ENCODE peak calls at places on chromosome 1, in seven cellular contexts. L is fibroblast of the aortic adventitia, Z is psoas muscle, Y is AG09309, N is lung, D is AG04449, J is mammary epithelial cell. W is an unnamed sample.

GRCh38 chr1:228875741-228876140 is 140.5 kb downstream of the RHOU start:
- DNase-seq in L (no peak), Z (no peak), Y (no peak), N (peak), J (no peak), D (no peak), W (no peak)

GRCh38 chr1:36710008-36710407 is 227.3 kb upstream of the CSF3R start:
- DNase-seq in L (no peak), D (no peak), N (no peak), J (no peak), Y (no peak), Z (no peak), W (no peak)

GRCh38 chr1:172429324-172430127 is 9.0 kb downstream of the C1orf105 start:
- DNase-seq in N (no peak), J (peak), Y (peak), L (peak), D (no peak), Z (no peak), W (no peak)

GRCh38 chr1:46166521-46167462 is 8.1 kb upstream of the TSPAN1 start:
- DNase-seq in J (no peak), L (no peak), Y (no peak), D (no peak), Z (peak), N (peak), W (no peak)

GRCh38 chr1:52427152-52427551 is 22.8 kb downstream of the PRPF38A start:
- DNase-seq in Z (no peak), J (no peak), D (no peak), N (no peak), Y (no peak), L (no peak), W (no peak)

GRCh38 chr1:247385283-247385682 is 30.7 kb upstream of the NLRP3 start:
- DNase-seq in J (peak), L (peak), Z (no peak), N (no peak), Y (no peak), D (no peak), W (no peak)

GRCh38 chr1:230507671-230508407 is 81.7 kb upstream of the PGBD5 start:
- DNase-seq in N (peak), J (peak), D (no peak), Z (no peak), Y (no peak), L (peak), W (no peak)

GRCh38 chr1:201711811-201712210 is 117.1 kb upstream of the IPO9 start:
- DNase-seq in D (no peak), Y (no peak), J (no peak), N (no peak), Z (no peak), L (peak), W (no peak)

GRCh38 chr1:235052067-235053008 is 76.3 kb downstream of the TOMM20 start:
- DNase-seq in L (peak), Z (no peak), Y (no peak), D (no peak), N (no peak), J (no peak), W (no peak)

GRCh38 chr1:182246783-182247182 is 144.8 kb downstream of the GLUL start:
- DNase-seq in Y (no peak), Z (no peak), N (no peak), L (no peak), J (peak), D (no peak), W (no peak)

GRCh38 chr1:234125283-234125682 is 220.8 kb downstream of the SLC35F3 start:
- DNase-seq in N (no peak), D (no peak), Z (no peak), L (peak), Y (no peak), J (peak), W (peak)

GRCh38 chr1:36910281-36910725 is 124.0 kb downstream of the GRIK3 start:
- DNase-seq in Y (no peak), D (no peak), J (no peak), Z (no peak), N (peak), L (no peak), W (no peak)

GRCh38 chr1:169924829-169925228 is 31.1 kb upstream of the SCYL3 start:
- DNase-seq in Y (no peak), L (peak), D (no peak), J (no peak), Z (no peak), N (no peak), W (no peak)

GRCh38 chr1:203559523-203559922 is 65.6 kb downstream of the OPTC start:
- DNase-seq in Z (peak), Y (no peak), J (peak), D (no peak), L (peak), N (no peak), W (no peak)

GRCh38 chr1:94773296-94773809 is 46.8 kb upstream of the SLC44A3 start:
- DNase-seq in Z (no peak), D (no peak), N (no peak), J (no peak), Y (no peak), L (no peak), W (no peak)

GRCh38 chr1:72066431-72066830 is 215.9 kb downstream of the NEGR1 start:
- DNase-seq in N (no peak), J (no peak), L (no peak), Z (no peak), Y (no peak), D (no peak), W (no peak)

GRCh38 chr1:62025892-62026291 is 168.8 kb upstream of the L1TD1 start:
- DNase-seq in Y (no peak), L (no peak), J (no peak), D (no peak), Z (no peak), N (no peak), W (no peak)

GRCh38 chr1:165481820-165482532 is 37.0 kb upstream of the RXRG start:
- DNase-seq in J (peak), N (peak), L (peak), D (peak), Z (peak), Y (peak), W (no peak)

GRCh38 chr1:152878042-152878441 is at the start of gene SMCP:
- DNase-seq in Z (no peak), N (no peak), Y (no peak), D (no peak), J (no peak), L (no peak), W (no peak)

GRCh38 chr1:147334292-147334691 is 91.8 kb downstream of the CHD1L start:
- DNase-seq in N (no peak), Y (no peak), Z (no peak), J (no peak), L (no peak), D (no peak), W (no peak)

GRCh38 chr1:167486090-167486824 is 32.1 kb downstream of the CD247 start:
- DNase-seq in Y (no peak), L (peak), J (no peak), Z (no peak), N (no peak), D (no peak), W (no peak)

GRCh38 chr1:229432905-229433304 is 989 bp downstream of the ACTA1 start:
- DNase-seq in Y (no peak), Z (peak), J (no peak), D (no peak), L (no peak), N (no peak), W (no peak)

GRCh38 chr1:200530551-200531261 is 89.8 kb downstream of the KIF14 start:
- DNase-seq in N (no peak), J (no peak), L (no peak), D (no peak), Z (no peak), Y (no peak), W (no peak)

GRCh38 chr1:24361811-24362210 is 42.7 kb downstream of the GRHL3 start:
- DNase-seq in D (no peak), Z (no peak), N (no peak), L (no peak), Y (no peak), J (no peak), W (no peak)

GRCh38 chr1:18632711-18633427 is 2.2 kb downstream of the PAX7 start:
- DNase-seq in N (peak), Y (no peak), Z (no peak), D (no peak), L (no peak), J (no peak), W (no peak)

GRCh38 chr1:228014235-228014930 is 7.6 kb downstream of the WNT3A start:
- DNase-seq in Y (no peak), N (no peak), Z (peak), D (no peak), L (peak), J (peak), W (no peak)

GRCh38 chr1:47181095-47181954 is 8.5 kb downstream of the PDZK1IP1 start:
- DNase-seq in Y (no peak), N (no peak), L (no peak), J (no peak), Z (no peak), D (no peak), W (no peak)

GRCh38 chr1:112011231-112011630 is 21.8 kb upstream of the KCND3 start:
- DNase-seq in L (peak), D (no peak), Z (no peak), J (peak), Y (peak), N (no peak), W (peak)

GRCh38 chr1:77303387-77303786 is 21.6 kb downstream of the AK5 start:
- DNase-seq in D (no peak), N (no peak), Z (no peak), Y (no peak), L (no peak), J (no peak), W (no peak)

GRCh38 chr1:210252621-210253041 is 20.0 kb downstream of the SERTAD4 start:
- DNase-seq in J (no peak), L (no peak), Y (no peak), Z (no peak), N (peak), D (no peak), W (no peak)

GRCh38 chr1:81974222-81974841 is 173.6 kb downstream of the ADGRL2 start:
- DNase-seq in L (no peak), J (no peak), Z (no peak), D (no peak), Y (no peak), N (no peak), W (no peak)

GRCh38 chr1:16156848-16157495 is 1.1 kb upstream of the EPHA2 start:
- DNase-seq in Y (no peak), Z (no peak), L (no peak), J (peak), D (no peak), N (no peak), W (no peak)

GRCh38 chr1:109198043-109198695 is 15.5 kb upstream of the SARS1 start:
- DNase-seq in L (peak), Y (peak), D (no peak), Z (no peak), J (peak), N (no peak), W (peak)

GRCh38 chr1:199688133-199688676 is 339.3 kb upstream of the NR5A2 start:
- DNase-seq in D (no peak), J (no peak), N (no peak), Y (no peak), Z (no peak), L (no peak), W (no peak)

GRCh38 chr1:19113362-19114092 is 96.5 kb downstream of the UBR4 start:
- DNase-seq in Z (no peak), L (peak), Y (no peak), J (peak), D (no peak), N (no peak), W (no peak)

GRCh38 chr1:159937014-159937750 is 8.2 kb downstream of the IGSF9 start:
- DNase-seq in D (no peak), Z (no peak), J (no peak), L (no peak), Y (no peak), N (no peak), W (no peak)

GRCh38 chr1:151680812-151681211 is 35.8 kb downstream of the CELF3 start:
- DNase-seq in J (peak), N (no peak), L (peak), Z (no peak), Y (peak), D (peak), W (peak)

GRCh38 chr1:24850353-24850905 is 79.6 kb downstream of the RUNX3 start:
- DNase-seq in Y (no peak), N (no peak), L (peak), J (no peak), Z (no peak), D (no peak), W (peak)

GRCh38 chr1:40985875-40986274 is 6.4 kb downstream of the CTPS1 start:
- DNase-seq in L (no peak), Z (no peak), N (no peak), Y (no peak), D (no peak), J (no peak), W (no peak)

GRCh38 chr1:40983286-40983685 is 3.8 kb downstream of the CTPS1 start:
- DNase-seq in D (no peak), J (no peak), Y (no peak), Z (no peak), L (peak), N (no peak), W (no peak)

GRCh38 chr1:40984066-40984465 is 4.6 kb downstream of the CTPS1 start:
- DNase-seq in N (no peak), L (peak), Z (no peak), D (no peak), J (peak), Y (no peak), W (no peak)

GRCh38 chr1:40982721-40983120 is 3.2 kb downstream of the CTPS1 start:
- DNase-seq in D (no peak), N (no peak), L (peak), Y (no peak), Z (no peak), J (no peak), W (no peak)

DNA sequence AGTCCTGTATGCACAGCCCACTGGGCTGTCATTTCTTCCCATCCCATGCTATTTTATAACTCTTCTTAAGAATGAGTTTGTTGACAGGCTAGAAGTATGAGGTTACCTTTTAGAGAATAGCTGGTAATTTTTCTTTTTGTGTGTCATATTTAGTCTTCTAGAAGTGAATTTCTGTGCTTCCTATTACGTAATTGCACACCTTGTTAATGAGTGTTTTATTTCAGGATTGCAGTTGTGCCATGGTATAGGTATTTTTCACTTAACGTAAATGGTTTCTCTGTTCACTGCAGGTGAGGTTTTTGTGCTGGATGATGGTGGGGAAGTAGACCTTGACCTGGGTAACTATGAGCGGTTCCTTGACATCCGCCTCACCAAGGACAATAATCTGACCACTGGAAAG is 5.0 kb downstream of the CTPS1 start:
- DNase-seq in Y (no peak), L (no peak), J (no peak), D (no peak), N (no peak), Z (no peak), W (no peak)
- H3K4me3 ChIP-seq in Y (no peak), L (no peak), J (no peak), D (no peak), N (no peak), Z (no peak), W (no peak)

GRCh38 chr1:85707990-85708825 is at the start of gene ZNHIT6:
- DNase-seq in L (peak), Z (peak), N (peak), Y (peak), J (peak), D (peak), W (peak)
- TF ChIP-seq CTCF in L (peak), Z (peak), N (no peak), Y (peak), J (peak), D (peak), W (peak)

GRCh38 chr1:21149430-21149861 is 27.3 kb downstream of the EIF4G3 start:
- DNase-seq in J (peak), L (peak), D (no peak), Y (no peak), N (peak), Z (no peak), W (no peak)
- H3K4me3 ChIP-seq in J (no peak), L (no peak), D (no peak), Y (no peak), N (no peak), Z (no peak), W (no peak)

GRCh38 chr1:9233241-9233941 is 1.2 kb upstream of the H6PD start:
- DNase-seq in J (no peak), N (peak), D (no peak), Z (peak), Y (peak), L (peak), W (no peak)
- TF ChIP-seq CTCF in J (no peak), N (no peak), D (no peak), Z (no peak), Y (peak), L (no peak), W (peak)